ENCODE peak calls at places on chromosomes 2 and 18, in four cellular contexts. E is epithelial cell of esophagus; N is SK-N-DZ; Q is CD4-positive, alpha-beta T cell. G is an unnamed sample.
A peak's percentile ranks its signal among the peaks of the same experiment; 100 is the strongest.

GRCh38 chr18:67938691-67939090 is 422.2 kb upstream of the DSEL start:
- DNase-seq in E (no peak), N (no peak), Q (no peak), G (no peak)

GRCh38 chr2:223877771-223878410 is 40.5 kb upstream of the AP1S3 start:
- DNase-seq in E (no peak), N (no peak), Q (no peak), G (no peak)

GRCh38 chr18:46676162-46676830 is 19.3 kb upstream of the LOXHD1 start:
- DNase-seq in E (peak; percentile 21), N (no peak), Q (no peak), G (no peak)

GRCh38 chr2:239499989-239500914 is 99.4 kb upstream of the HDAC4 start:
- DNase-seq in E (no peak), N (no peak), Q (no peak), G (no peak)

GRCh38 chr18:76487782-76488181 is 7.3 kb downstream of the ZNF516 start:
- DNase-seq in E (no peak), N (peak; percentile 47), Q (no peak), G (no peak)

GRCh38 chr2:121483021-121483420 is 47.7 kb upstream of the RNU4ATAC start:
- DNase-seq in E (no peak), N (no peak), Q (no peak), G (no peak)

GRCh38 chr18:79923896-79924585 is 27.4 kb downstream of the SLC66A2 start:
- DNase-seq in E (no peak), N (peak; percentile 47), Q (no peak), G (no peak)

GRCh38 chr2:232979871-232980461 is 33.1 kb downstream of the NGEF start:
- DNase-seq in E (peak; percentile 77), N (no peak), Q (no peak), G (no peak)

GRCh38 chr18:25250610-25250859 is 101.4 kb downstream of the ZNF521 start:
- DNase-seq in E (no peak), N (no peak), Q (no peak), G (no peak)

GRCh38 chr2:102139851-102140250 is 2.7 kb upstream of the IL1R1 start:
- DNase-seq in E (no peak), N (no peak), Q (no peak), G (no peak)

GRCh38 chr2:10575566-10576300 is 114.0 kb downstream of the NOL10 start:
- DNase-seq in E (peak; percentile 93), N (no peak), Q (no peak), G (no peak)

GRCh38 chr2:204538179-204539009 is 6.9 kb upstream of the PARD3B start:
- DNase-seq in E (no peak), N (no peak), Q (no peak), G (no peak)

GRCh38 chr2:65357959-65358294 is 74.5 kb downstream of the SPRED2 start:
- DNase-seq in E (no peak), N (no peak), Q (no peak), G (no peak)

GRCh38 chr2:53286336-53286735 is 481.3 kb upstream of the CHAC2 start:
- DNase-seq in E (peak; percentile 88), N (no peak), Q (no peak), G (no peak)

GRCh38 chr2:27792759-27793158 is 21.2 kb downstream of the MRPL33 start:
- DNase-seq in E (peak; percentile 36), N (no peak), Q (no peak), G (no peak)

GRCh38 chr2:201707753-201708152 is 9.3 kb upstream of the MPP4 start:
- DNase-seq in E (peak; percentile 39), N (no peak), Q (no peak), G (no peak)

GRCh38 chr2:127590386-127591190 is 55.1 kb downstream of the MYO7B start:
- DNase-seq in E (no peak), N (no peak), Q (no peak), G (no peak)

GRCh38 chr2:71613953-71614925 is 160.9 kb downstream of the DYSF start:
- DNase-seq in E (no peak), N (no peak), Q (no peak), G (no peak)

GRCh38 chr2:112255875-112256274 is 1.0 kb upstream of the ZC3H8 start:
- DNase-seq in E (no peak), N (no peak), Q (no peak), G (no peak)

GRCh38 chr18:74654637-74655036 is 57.0 kb downstream of the ZNF407 start:
- DNase-seq in E (peak; percentile 18), N (peak; percentile 9), Q (no peak), G (no peak)

GRCh38 chr18:22355598-22355997 is 62.1 kb downstream of the CTAGE1 start:
- DNase-seq in E (no peak), N (no peak), Q (no peak), G (no peak)

GRCh38 chr2:9076210-9076609 is 72.7 kb upstream of the MBOAT2 start:
- DNase-seq in E (peak; percentile 46), N (no peak), Q (no peak), G (no peak)

GRCh38 chr2:176536739-176537138 is 267.5 kb downstream of the MTX2 start:
- DNase-seq in E (peak; percentile 81), N (no peak), Q (no peak), G (no peak)

GRCh38 chr2:98459776-98460175 is 15.1 kb downstream of the INPP4A start:
- DNase-seq in E (no peak), N (no peak), Q (no peak), G (no peak)

GRCh38 chr2:176652300-176653182 is 383.3 kb downstream of the MTX2 start:
- DNase-seq in E (peak; percentile 63), N (peak; percentile 80), Q (no peak), G (peak; percentile 34)

GRCh38 chr2:237955640-237956401 is 11.0 kb upstream of the UBE2F start:
- DNase-seq in E (no peak), N (no peak), Q (no peak), G (no peak)

GRCh38 chr2:136136921-136137320 is 19.0 kb upstream of the CXCR4 start:
- DNase-seq in E (no peak), N (no peak), Q (no peak), G (no peak)

GRCh38 chr2:23904692-23905091 is 22.2 kb downstream of the ATAD2B start:
- DNase-seq in E (no peak), N (no peak), Q (no peak), G (no peak)

GRCh38 chr18:77271720-77272481 is 22.3 kb downstream of the GALR1 start:
- DNase-seq in E (no peak), N (no peak), Q (no peak), G (no peak)

GRCh38 chr2:225073198-225073597 is 30.9 kb upstream of the DOCK10 start:
- DNase-seq in E (no peak), N (no peak), Q (no peak), G (no peak)

GRCh38 chr2:101173707-101174295 is 22.6 kb upstream of the TBC1D8 start:
- DNase-seq in E (no peak), N (no peak), Q (no peak), G (no peak)

GRCh38 chr2:184304006-184304405 is 294.3 kb upstream of the ZNF804A start:
- DNase-seq in E (no peak), N (no peak), Q (no peak), G (no peak)

GRCh38 chr2:23624378-23624777 is 239.4 kb downstream of the KLHL29 start:
- DNase-seq in E (peak; percentile 9), N (no peak), Q (no peak), G (peak; percentile 48)

GRCh38 chr2:55418072-55418471 is 1.6 kb downstream of the CCDC88A start:
- DNase-seq in E (no peak), N (no peak), Q (no peak), G (no peak)

GRCh38 chr2:54512183-54512582 is 56.1 kb downstream of the SPTBN1 start:
- DNase-seq in E (no peak), N (no peak), Q (no peak), G (no peak)

G was measured in CMK.